ENCODE peak calls at places on chromosome 11, in eight cellular contexts. M, O, A, R, T, G, J and V are unnamed samples.

GRCh38 chr11:118581057-118581456 is 8.8 kb downstream of the ARCN1 start:
- DNase-seq in M (no peak), O (no peak), A (peak), R (no peak), T (no peak), G (peak), J (no peak), V (no peak)

GRCh38 chr11:120431633-120432032 is 79.9 kb upstream of the GRIK4 start:
- DNase-seq in M (no peak), O (no peak), A (no peak), R (no peak), T (peak), G (peak), J (no peak), V (peak)

GRCh38 chr11:42112896-42113295 is 653.4 kb upstream of the LRRC4C start:
- DNase-seq in M (no peak), O (no peak), A (no peak), R (no peak), T (no peak), G (no peak), J (no peak), V (no peak)

GRCh38 chr11:119651802-119652584 is 77.0 kb downstream of the NECTIN1 start:
- DNase-seq in M (no peak), O (no peak), A (no peak), R (no peak), T (no peak), G (no peak), J (no peak), V (no peak)

GRCh38 chr11:18419040-18419439 is 6.9 kb downstream of the LDHC start:
- DNase-seq in M (no peak), O (no peak), A (peak), R (no peak), T (no peak), G (no peak), J (no peak), V (no peak)

GRCh38 chr11:72598901-72599300 is 75.3 kb downstream of the PDE2A start:
- DNase-seq in M (peak), O (peak), A (no peak), R (peak), T (no peak), G (peak), J (no peak), V (no peak)

GRCh38 chr11:14954581-14954980 is 17.6 kb downstream of the CALCA start:
- DNase-seq in M (no peak), O (no peak), A (no peak), R (no peak), T (no peak), G (no peak), J (no peak), V (no peak)

GRCh38 chr11:126702987-126703386 is 297.6 kb downstream of the KIRREL3 start:
- DNase-seq in M (no peak), O (no peak), A (no peak), R (no peak), T (no peak), G (no peak), J (no peak), V (no peak)

GRCh38 chr11:68954970-68955958 is 25.5 kb downstream of the MRGPRD start:
- DNase-seq in M (peak), O (no peak), A (no peak), R (peak), T (no peak), G (peak), J (no peak), V (no peak)

GRCh38 chr11:108093128-108093904 is 28.1 kb upstream of the ACAT1 start:
- DNase-seq in M (no peak), O (no peak), A (no peak), R (no peak), T (no peak), G (no peak), J (no peak), V (no peak)

GRCh38 chr11:10722307-10722706 is 28.7 kb upstream of the CTR9 start:
- DNase-seq in M (no peak), O (no peak), A (no peak), R (no peak), T (no peak), G (no peak), J (no peak), V (peak)

GRCh38 chr11:104668797-104669463 is 229.3 kb downstream of the CASP12 start:
- DNase-seq in M (no peak), O (no peak), A (no peak), R (no peak), T (peak), G (peak), J (no peak), V (peak)

GRCh38 chr11:19458721-19459120 is 218.0 kb upstream of the E2F8 start:
- DNase-seq in M (no peak), O (no peak), A (no peak), R (no peak), T (no peak), G (no peak), J (no peak), V (no peak)

GRCh38 chr11:101817536-101817935 is 97.3 kb upstream of the CEP126 start:
- DNase-seq in M (no peak), O (no peak), A (no peak), R (no peak), T (no peak), G (no peak), J (no peak), V (no peak)

GRCh38 chr11:116180806-116181600 is 591.8 kb downstream of the BUD13 start:
- DNase-seq in M (no peak), O (no peak), A (no peak), R (no peak), T (no peak), G (no peak), J (no peak), V (no peak)

GRCh38 chr11:61445535-61445934 is 15.6 kb downstream of the SDHAF2 start:
- DNase-seq in M (no peak), O (no peak), A (no peak), R (no peak), T (no peak), G (no peak), J (no peak), V (no peak)

GRCh38 chr11:118679483-118679882 is at the start of gene TREH:
- DNase-seq in M (peak), O (peak), A (no peak), R (no peak), T (no peak), G (no peak), J (no peak), V (no peak)

GRCh38 chr11:3073029-3073435 is 15.8 kb upstream of the CARS1 start:
- DNase-seq in M (no peak), O (no peak), A (no peak), R (no peak), T (no peak), G (peak), J (no peak), V (no peak)

GRCh38 chr11:15663778-15664218 is 549.1 kb downstream of the INSC start:
- DNase-seq in M (no peak), O (no peak), A (peak), R (no peak), T (no peak), G (no peak), J (no peak), V (no peak)

GRCh38 chr11:75301602-75302345 is 49.7 kb downstream of the ARRB1 start:
- DNase-seq in M (peak), O (no peak), A (no peak), R (peak), T (no peak), G (no peak), J (no peak), V (no peak)

GRCh38 chr11:119100960-119101349 is 698 bp downstream of the DPAGT1 start:
- DNase-seq in M (no peak), O (no peak), A (no peak), R (no peak), T (no peak), G (no peak), J (no peak), V (no peak)

GRCh38 chr11:85663781-85664560 is 958 bp downstream of the CREBZF start:
- DNase-seq in M (peak), O (peak), A (peak), R (peak), T (peak), G (peak), J (peak), V (peak)

GRCh38 chr11:95660038-95660437 is 129.5 kb downstream of the FAM76B start:
- DNase-seq in M (no peak), O (no peak), A (no peak), R (no peak), T (no peak), G (no peak), J (no peak), V (no peak)

GRCh38 chr11:19577391-19577831 is 135.2 kb upstream of the NAV2 start:
- DNase-seq in M (peak), O (peak), A (no peak), R (no peak), T (no peak), G (peak), J (no peak), V (no peak)

GRCh38 chr11:93767018-93767417 is 17.1 kb upstream of the MED17 start:
- DNase-seq in M (peak), O (no peak), A (no peak), R (no peak), T (no peak), G (no peak), J (no peak), V (no peak)

GRCh38 chr11:119365071-119365591 is 16.4 kb downstream of the USP2 start:
- DNase-seq in M (no peak), O (no peak), A (no peak), R (no peak), T (no peak), G (no peak), J (no peak), V (no peak)